ENCODE peak calls at places on chromosomes 11 and 22, in six cellular contexts. One of them, this sample, is unnamed.

GRCh38 chr11:112518371-112518770 is 257.7 kb upstream of the PLET1 start:
- DNase-seq in mesenchymal stem cell: no peak
- DNase-seq in H1: no peak
- DNase-seq in IMR-90: no peak
- DNase-seq in neuronal stem cell: no peak
- DNase-seq in trophoblast cell: no peak
- DNase-seq in this sample: no peak

GRCh38 chr11:86722748-86723147 is 50.3 kb upstream of the ME3 start:
- DNase-seq in mesenchymal stem cell: no peak
- DNase-seq in H1: no peak
- DNase-seq in IMR-90: no peak
- DNase-seq in neuronal stem cell: no peak
- DNase-seq in trophoblast cell: no peak
- DNase-seq in this sample: no peak

GRCh38 chr11:111913031-111913861 is 712 bp downstream of the HSPB2 start:
- DNase-seq in mesenchymal stem cell: no peak
- DNase-seq in H1: no peak
- DNase-seq in IMR-90: no peak
- DNase-seq in neuronal stem cell: no peak
- DNase-seq in trophoblast cell: no peak
- DNase-seq in this sample: no peak

GRCh38 chr11:134944986-134945385 is 532.9 kb upstream of the B3GAT1 start:
- DNase-seq in mesenchymal stem cell: no peak
- DNase-seq in H1: no peak
- DNase-seq in IMR-90: no peak
- DNase-seq in neuronal stem cell: no peak
- DNase-seq in trophoblast cell: no peak
- DNase-seq in this sample: no peak

GRCh38 chr11:6576471-6577373 is 26.7 kb downstream of the RRP8 start:
- DNase-seq in mesenchymal stem cell: peak; percentile 22
- DNase-seq in H1: peak; percentile 26
- DNase-seq in IMR-90: peak; percentile 68
- DNase-seq in neuronal stem cell: no peak
- DNase-seq in trophoblast cell: no peak
- DNase-seq in this sample: no peak

GRCh38 chr11:20962581-20962980 is 293.2 kb downstream of the NELL1 start:
- DNase-seq in mesenchymal stem cell: no peak
- DNase-seq in H1: no peak
- DNase-seq in IMR-90: no peak
- DNase-seq in neuronal stem cell: no peak
- DNase-seq in trophoblast cell: no peak
- DNase-seq in this sample: no peak

GRCh38 chr11:120867988-120868387 is 155.9 kb upstream of the TBCEL start:
- DNase-seq in mesenchymal stem cell: no peak
- DNase-seq in H1: no peak
- DNase-seq in IMR-90: no peak
- DNase-seq in neuronal stem cell: no peak
- DNase-seq in trophoblast cell: no peak
- DNase-seq in this sample: no peak

GRCh38 chr11:66951927-66952337 is 6.3 kb downstream of the PC start:
- DNase-seq in mesenchymal stem cell: peak; percentile 64
- DNase-seq in H1: no peak
- DNase-seq in IMR-90: peak; percentile 60
- DNase-seq in neuronal stem cell: no peak
- DNase-seq in trophoblast cell: no peak
- DNase-seq in this sample: no peak

GRCh38 chr11:96254087-96254486 is 88.9 kb downstream of the MAML2 start:
- DNase-seq in mesenchymal stem cell: peak; percentile 69
- DNase-seq in H1: no peak
- DNase-seq in IMR-90: peak; percentile 75
- DNase-seq in neuronal stem cell: no peak
- DNase-seq in trophoblast cell: no peak
- DNase-seq in this sample: no peak

GRCh38 chr11:3853545-3853842 is 2.0 kb upstream of the STIM1 start:
- DNase-seq in mesenchymal stem cell: no peak
- DNase-seq in H1: no peak
- DNase-seq in IMR-90: no peak
- DNase-seq in neuronal stem cell: no peak
- DNase-seq in trophoblast cell: no peak
- DNase-seq in this sample: no peak

GRCh38 chr11:120236169-120237107 is 3.5 kb upstream of the POU2F3 start:
- DNase-seq in mesenchymal stem cell: peak; percentile 20
- DNase-seq in H1: no peak
- DNase-seq in IMR-90: peak; percentile 34
- DNase-seq in neuronal stem cell: no peak
- DNase-seq in trophoblast cell: no peak
- DNase-seq in this sample: peak; percentile 80

GRCh38 chr11:68302256-68303054 is 9.9 kb upstream of the LRP5 start:
- DNase-seq in mesenchymal stem cell: peak; percentile 68
- DNase-seq in H1: no peak
- DNase-seq in IMR-90: peak; percentile 50
- DNase-seq in neuronal stem cell: no peak
- DNase-seq in trophoblast cell: no peak
- DNase-seq in this sample: no peak

GRCh38 chr22:31933816-31934482 is 10.4 kb upstream of the YWHAH start:
- DNase-seq in mesenchymal stem cell: no peak
- DNase-seq in H1: no peak
- DNase-seq in IMR-90: no peak
- DNase-seq in neuronal stem cell: no peak
- DNase-seq in trophoblast cell: no peak
- DNase-seq in this sample: no peak

GRCh38 chr11:130866831-130867230 is 49.4 kb downstream of the SNX19 start:
- DNase-seq in mesenchymal stem cell: no peak
- DNase-seq in H1: no peak
- DNase-seq in IMR-90: no peak
- DNase-seq in neuronal stem cell: no peak
- DNase-seq in trophoblast cell: no peak
- DNase-seq in this sample: no peak
- H3K9ac ChIP-seq in mesenchymal stem cell: no peak overlapping the region
- H3K9ac ChIP-seq in H1: no peak overlapping the region
- H3K9ac ChIP-seq in IMR-90: no peak overlapping the region
- H3K9ac ChIP-seq in neuronal stem cell: no peak overlapping the region
- H3K9ac ChIP-seq in trophoblast cell: no peak overlapping the region
- H3K9ac ChIP-seq in this sample: no peak overlapping the region

GRCh38 chr11:110295487-110296225 is 758 bp downstream of the RDX start:
- DNase-seq in mesenchymal stem cell: peak; percentile 68
- DNase-seq in H1: peak; percentile 64
- DNase-seq in IMR-90: peak; percentile 40
- DNase-seq in neuronal stem cell: peak; percentile 55
- DNase-seq in trophoblast cell: peak; percentile 10
- DNase-seq in this sample: peak; percentile 57
- H3K14ac ChIP-seq in mesenchymal stem cell: peak overlapping the region; percentile 74
- H3K14ac ChIP-seq in H1: no peak overlapping the region
- H3K14ac ChIP-seq in IMR-90: peak overlapping the region; percentile 74
- H3K14ac ChIP-seq in neuronal stem cell: peak overlapping the region; percentile 33
- H3K14ac ChIP-seq in trophoblast cell: peak overlapping the region; percentile 100
- H3K14ac ChIP-seq in this sample: peak overlapping the region; percentile 98

GRCh38 chr11:83115551-83115950 is 41.4 kb upstream of the PCF11 start:
- DNase-seq in mesenchymal stem cell: peak; percentile 49
- DNase-seq in H1: no peak
- DNase-seq in IMR-90: no peak
- DNase-seq in neuronal stem cell: no peak
- DNase-seq in trophoblast cell: no peak
- DNase-seq in this sample: no peak

GRCh38 chr11:83118814-83119213 is 38.1 kb upstream of the PCF11 start:
- DNase-seq in mesenchymal stem cell: peak; percentile 55
- DNase-seq in H1: no peak
- DNase-seq in IMR-90: peak; percentile 42
- DNase-seq in neuronal stem cell: no peak
- DNase-seq in trophoblast cell: no peak
- DNase-seq in this sample: no peak

GRCh38 chr11:83115992-83116641 is 40.8 kb upstream of the PCF11 start:
- DNase-seq in mesenchymal stem cell: no peak
- DNase-seq in H1: no peak
- DNase-seq in IMR-90: no peak
- DNase-seq in neuronal stem cell: no peak
- DNase-seq in trophoblast cell: no peak
- DNase-seq in this sample: no peak

GRCh38 chr11:83112886-83113285 is 41.2 kb upstream of the RAB30 start:
- DNase-seq in mesenchymal stem cell: no peak
- DNase-seq in H1: no peak
- DNase-seq in IMR-90: no peak
- DNase-seq in neuronal stem cell: no peak
- DNase-seq in trophoblast cell: no peak
- DNase-seq in this sample: no peak
- H3K9ac ChIP-seq in mesenchymal stem cell: no peak overlapping the region
- H3K9ac ChIP-seq in H1: no peak overlapping the region
- H3K9ac ChIP-seq in IMR-90: no peak overlapping the region
- H3K9ac ChIP-seq in neuronal stem cell: no peak overlapping the region
- H3K9ac ChIP-seq in trophoblast cell: no peak overlapping the region
- H3K9ac ChIP-seq in this sample: no peak overlapping the region

DNA sequence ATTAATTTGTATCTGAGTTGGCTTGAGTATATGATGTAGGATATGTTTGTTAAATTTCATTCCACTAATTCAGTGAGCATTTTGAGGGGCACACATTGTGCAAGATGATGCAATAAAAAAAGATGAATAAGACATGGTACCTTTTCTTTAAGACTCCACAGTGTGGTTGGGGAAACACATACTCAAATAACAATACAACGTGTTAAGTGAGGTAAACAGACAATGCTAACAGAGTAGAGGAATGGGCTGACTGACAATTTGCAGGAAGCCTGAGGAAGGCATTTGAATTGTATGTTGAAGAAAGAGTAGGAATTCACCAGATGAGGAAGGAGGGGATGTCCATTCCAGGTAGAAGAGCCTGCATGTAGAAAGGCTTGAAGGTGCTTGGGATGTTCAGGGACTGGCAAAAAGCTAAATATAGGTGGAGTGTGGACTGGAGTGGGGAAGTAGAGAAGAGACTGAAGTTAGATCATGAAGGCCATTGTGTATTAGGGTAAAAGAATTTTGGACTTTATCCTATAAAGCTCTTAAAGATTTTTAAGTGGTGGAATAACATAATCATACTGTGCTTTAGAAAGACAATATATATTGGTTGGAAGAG is 6.8 kb downstream of the RNF169 start:
- DNase-seq in mesenchymal stem cell: peak; percentile 44
- DNase-seq in H1: no peak
- DNase-seq in IMR-90: peak; percentile 4
- DNase-seq in neuronal stem cell: no peak
- DNase-seq in trophoblast cell: no peak
- DNase-seq in this sample: no peak
- H3K14ac ChIP-seq in mesenchymal stem cell: no peak overlapping the region
- H3K14ac ChIP-seq in H1: no peak overlapping the region
- H3K14ac ChIP-seq in IMR-90: peak overlapping the region; percentile 74
- H3K14ac ChIP-seq in neuronal stem cell: no peak overlapping the region
- H3K14ac ChIP-seq in trophoblast cell: no peak overlapping the region
- H3K14ac ChIP-seq in this sample: no peak overlapping the region

GRCh38 chr22:20036119-20036518 is 15.2 kb downstream of the TANGO2 start:
- DNase-seq in mesenchymal stem cell: no peak
- DNase-seq in H1: no peak
- DNase-seq in IMR-90: no peak
- DNase-seq in neuronal stem cell: no peak
- DNase-seq in trophoblast cell: no peak
- DNase-seq in this sample: no peak
- H3K9ac ChIP-seq in mesenchymal stem cell: no peak overlapping the region
- H3K9ac ChIP-seq in H1: no peak overlapping the region
- H3K9ac ChIP-seq in IMR-90: no peak overlapping the region
- H3K9ac ChIP-seq in neuronal stem cell: no peak overlapping the region
- H3K9ac ChIP-seq in trophoblast cell: no peak overlapping the region
- H3K9ac ChIP-seq in this sample: no peak overlapping the region

GRCh38 chr11:65209711-65210360 is 28.1 kb downstream of the CAPN1 start:
- DNase-seq in mesenchymal stem cell: no peak
- DNase-seq in H1: no peak
- DNase-seq in IMR-90: no peak
- DNase-seq in neuronal stem cell: no peak
- DNase-seq in trophoblast cell: peak; percentile 76
- DNase-seq in this sample: no peak
- H3K14ac ChIP-seq in mesenchymal stem cell: no peak overlapping the region
- H3K14ac ChIP-seq in H1: no peak overlapping the region
- H3K14ac ChIP-seq in IMR-90: no peak overlapping the region
- H3K14ac ChIP-seq in neuronal stem cell: no peak overlapping the region
- H3K14ac ChIP-seq in trophoblast cell: no peak overlapping the region
- H3K14ac ChIP-seq in this sample: no peak overlapping the region

GRCh38 chr11:63838682-63839507 is at the start of gene MARK2:
- DNase-seq in mesenchymal stem cell: peak; percentile 98
- DNase-seq in H1: peak; percentile 100
- DNase-seq in IMR-90: peak; percentile 96
- DNase-seq in neuronal stem cell: peak; percentile 99
- DNase-seq in trophoblast cell: peak; percentile 97
- DNase-seq in this sample: peak; percentile 98

GRCh38 chr11:63837719-63838118 is 1.2 kb upstream of the MARK2 start:
- DNase-seq in mesenchymal stem cell: no peak
- DNase-seq in H1: no peak
- DNase-seq in IMR-90: no peak
- DNase-seq in neuronal stem cell: no peak
- DNase-seq in trophoblast cell: no peak
- DNase-seq in this sample: no peak

GRCh38 chr11:63835156-63835540 is 3.8 kb upstream of the MARK2 start:
- DNase-seq in mesenchymal stem cell: no peak
- DNase-seq in H1: no peak
- DNase-seq in IMR-90: no peak
- DNase-seq in neuronal stem cell: no peak
- DNase-seq in trophoblast cell: no peak
- DNase-seq in this sample: no peak

GRCh38 chr11:63838150-63838681 is 694 bp upstream of the MARK2 start:
- DNase-seq in mesenchymal stem cell: no peak
- DNase-seq in H1: no peak
- DNase-seq in IMR-90: no peak
- DNase-seq in neuronal stem cell: no peak
- DNase-seq in trophoblast cell: peak; percentile 87
- DNase-seq in this sample: peak; percentile 52

GRCh38 chr11:63837027-63837688 is 1.8 kb upstream of the MARK2 start:
- DNase-seq in mesenchymal stem cell: peak; percentile 76
- DNase-seq in H1: peak; percentile 88
- DNase-seq in IMR-90: peak; percentile 69
- DNase-seq in neuronal stem cell: peak; percentile 76
- DNase-seq in trophoblast cell: peak; percentile 67
- DNase-seq in this sample: peak; percentile 83
- H3K9ac ChIP-seq in mesenchymal stem cell: peak overlapping the region; percentile 94
- H3K9ac ChIP-seq in H1: no peak overlapping the region
- H3K9ac ChIP-seq in IMR-90: no peak overlapping the region
- H3K9ac ChIP-seq in neuronal stem cell: no peak overlapping the region
- H3K9ac ChIP-seq in trophoblast cell: no peak overlapping the region
- H3K9ac ChIP-seq in this sample: no peak overlapping the region